ENCODE peak calls at places on chromosomes 1 and 21, in six cellular contexts. P, X, T, V, U and J are unnamed samples.

GRCh38 chr1:47755368-47755990 is 241.7 kb downstream of the TRABD2B start:
- DNase-seq in P (no peak), X (peak; percentile 60), T (no peak), V (peak; percentile 35), U (no peak), J (no peak)

GRCh38 chr1:30449003-30449402 is 274.4 kb downstream of the MATN1 start:
- DNase-seq in P (no peak), X (no peak), T (no peak), V (no peak), U (no peak), J (no peak)

GRCh38 chr21:37380349-37381323 is 14.1 kb downstream of the DYRK1A start:
- DNase-seq in P (no peak), X (peak; percentile 21), T (no peak), V (no peak), U (no peak), J (no peak)

GRCh38 chr1:202287196-202287595 is 54.5 kb downstream of the UBE2T start:
- DNase-seq in P (no peak), X (no peak), T (no peak), V (no peak), U (no peak), J (no peak)

GRCh38 chr1:159924025-159924790 is 1.1 kb downstream of the TAGLN2 start:
- DNase-seq in P (peak; percentile 81), X (no peak), T (peak; percentile 91), V (peak; percentile 24), U (no peak), J (peak; percentile 90)

GRCh38 chr1:244054924-244055263 is 3.8 kb downstream of the ZBTB18 start:
- DNase-seq in P (no peak), X (no peak), T (no peak), V (no peak), U (no peak), J (no peak)

GRCh38 chr21:38443110-38443509 is 55.2 kb downstream of the ERG start:
- DNase-seq in P (no peak), X (no peak), T (no peak), V (no peak), U (no peak), J (peak; percentile 67)

GRCh38 chr1:15139654-15140350 is 13.7 kb upstream of the TMEM51 start:
- DNase-seq in P (peak; percentile 42), X (peak; percentile 71), T (peak; percentile 55), V (peak; percentile 96), U (no peak), J (no peak)

GRCh38 chr1:67285780-67286488 is 21.7 kb upstream of the IL12RB2 start:
- DNase-seq in P (peak; percentile 52), X (no peak), T (peak; percentile 67), V (no peak), U (no peak), J (peak; percentile 30)

GRCh38 chr1:204733869-204734596 is 48.5 kb upstream of the LRRN2 start:
- DNase-seq in P (no peak), X (no peak), T (no peak), V (no peak), U (no peak), J (no peak)

GRCh38 chr1:75643460-75643859 is 32.5 kb upstream of the SLC44A5 start:
- DNase-seq in P (no peak), X (no peak), T (no peak), V (no peak), U (no peak), J (peak; percentile 87)

GRCh38 chr1:15836772-15837669 is 10.5 kb upstream of the SPEN start:
- DNase-seq in P (no peak), X (peak; percentile 25), T (no peak), V (no peak), U (no peak), J (peak; percentile 23)

GRCh38 chr1:227787513-227788278 is 27.8 kb upstream of the PRSS38 start:
- DNase-seq in P (peak; percentile 90), X (peak; percentile 95), T (peak; percentile 95), V (peak; percentile 74), U (peak; percentile 90), J (peak; percentile 92)

GRCh38 chr1:234862944-234863515 is 253.1 kb upstream of the IRF2BP2 start:
- DNase-seq in P (peak; percentile 54), X (peak; percentile 13), T (peak; percentile 68), V (peak; percentile 65), U (no peak), J (peak; percentile 96)

GRCh38 chr1:61081135-61081636 is 1.2 kb upstream of the NFIA start:
- DNase-seq in P (no peak), X (no peak), T (no peak), V (no peak), U (no peak), J (no peak)

GRCh38 chr1:61083014-61083798 is 845 bp downstream of the NFIA start:
- DNase-seq in P (no peak), X (peak; percentile 66), T (peak; percentile 34), V (no peak), U (no peak), J (peak; percentile 30)

GRCh38 chr1:61080408-61081134 is 1.8 kb upstream of the NFIA start:
- DNase-seq in P (no peak), X (no peak), T (no peak), V (no peak), U (no peak), J (peak; percentile 48)

GRCh38 chr1:61082336-61083013 is at the start of gene NFIA:
- DNase-seq in P (no peak), X (no peak), T (peak; percentile 47), V (peak; percentile 83), U (no peak), J (peak; percentile 77)

GRCh38 chr1:61081637-61082335 is 575 bp upstream of the NFIA start:
- DNase-seq in P (no peak), X (peak; percentile 74), T (peak; percentile 42), V (peak; percentile 83), U (no peak), J (peak; percentile 69)
- H2AFZ ChIP-seq in P (peak overlapping the region; percentile 43), X (peak overlapping the region; percentile 36), T (peak overlapping the region; percentile 58), V (peak overlapping the region; percentile 25), U (peak overlapping the region; percentile 0), J (peak overlapping the region; percentile 86)

DNA sequence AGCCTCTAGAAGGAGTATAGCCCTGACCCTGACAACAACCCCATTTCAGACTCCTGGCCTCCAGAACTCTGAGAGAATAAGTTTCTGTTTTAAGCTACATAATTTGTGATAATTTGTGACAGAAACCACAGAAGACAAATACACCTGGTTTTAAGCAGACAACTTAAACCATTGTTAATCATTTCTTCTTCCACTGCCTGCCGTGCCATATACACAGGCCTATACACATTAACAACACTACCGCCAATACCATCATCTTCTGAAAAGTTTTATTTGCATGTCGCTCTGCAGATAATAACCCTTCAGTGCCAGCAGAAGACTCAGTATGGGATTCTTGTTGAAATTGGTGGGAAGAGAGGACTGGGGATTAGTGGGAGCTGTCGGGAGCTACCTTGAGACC is 39.9 kb upstream of the KRTAP19-8 start:
- DNase-seq in P (no peak), X (no peak), T (no peak), V (no peak), U (no peak), J (no peak)
- H3K9ac ChIP-seq in P (no peak overlapping the region), X (no peak overlapping the region), T (no peak overlapping the region), V (no peak overlapping the region), U (no peak overlapping the region), J (no peak overlapping the region)

DNA sequence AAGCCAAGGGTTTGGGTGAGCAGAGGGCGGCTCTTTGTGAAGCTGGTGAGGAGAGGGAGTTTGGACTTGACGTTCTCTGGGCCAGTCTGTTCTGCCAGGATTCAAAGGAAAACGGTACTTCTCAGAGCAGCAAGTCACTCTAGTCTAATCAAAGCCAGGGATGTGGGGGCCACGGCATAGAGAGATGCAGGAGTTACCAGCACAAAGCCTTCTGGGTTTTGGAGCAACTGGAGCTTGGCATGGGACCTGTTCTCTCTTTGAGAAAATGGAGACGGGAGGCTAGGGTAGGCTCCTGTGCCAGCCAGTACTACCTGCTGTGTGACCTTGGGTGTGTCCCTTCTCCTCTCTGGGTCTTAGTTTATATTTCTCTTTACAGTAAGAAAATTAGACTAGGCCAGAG is 2.1 kb downstream of the TXLNA start:
- DNase-seq in P (no peak), X (no peak), T (no peak), V (no peak), U (no peak), J (no peak)
- H3K27ac ChIP-seq in P (no peak overlapping the region), X (no peak overlapping the region), T (peak overlapping the region; percentile 96), V (peak overlapping the region; percentile 7), U (no peak overlapping the region), J (no peak overlapping the region)

GRCh38 chr1:236066054-236066453 is 1.2 kb upstream of the NID1 start:
- DNase-seq in P (no peak), X (no peak), T (no peak), V (no peak), U (no peak), J (peak; percentile 15)
- H2AFZ ChIP-seq in P (peak overlapping the region; percentile 86), X (no peak overlapping the region), T (no peak overlapping the region), V (no peak overlapping the region), U (no peak overlapping the region), J (no peak overlapping the region)

GRCh38 chr1:107451735-107452134 is 310.9 kb downstream of the NTNG1 start:
- DNase-seq in P (no peak), X (no peak), T (no peak), V (no peak), U (no peak), J (no peak)
- H3K9ac ChIP-seq in P (no peak overlapping the region), X (no peak overlapping the region), T (no peak overlapping the region), V (no peak overlapping the region), U (no peak overlapping the region), J (no peak overlapping the region)